ENCODE peak calls at places on chromosome 17, in seven cellular contexts. Z is transverse colon, P is GM23338, J is mucosa of descending colon, B is thoracic aorta, O is testis, T is chondrocyte. I is an unnamed sample.

GRCh38 chr17:75570034-75570676 is 17.4 kb upstream of the MYO15B start:
- DNase-seq in P (no peak), J (no peak), O (no peak), Z (no peak), B (no peak), T (no peak), I (no peak)

GRCh38 chr17:5619088-5619740 is 34.9 kb upstream of the NLRP1 start:
- DNase-seq in J (no peak), O (peak; percentile 68), P (no peak), B (no peak), Z (no peak), T (no peak), I (peak; percentile 28)

GRCh38 chr17:50397919-50398285 is 579 bp upstream of the LRRC59 start:
- DNase-seq in Z (no peak), J (no peak), B (no peak), T (no peak), P (peak; percentile 46), O (no peak), I (peak; percentile 11)

GRCh38 chr17:8463089-8463488 is 27.4 kb downstream of the NDEL1 start:
- DNase-seq in Z (no peak), J (no peak), P (no peak), B (no peak), T (no peak), O (no peak), I (no peak)

GRCh38 chr17:29565643-29566472 is 979 bp downstream of the ABHD15 start:
- DNase-seq in J (peak; percentile 69), T (peak; percentile 90), Z (peak; percentile 71), O (peak; percentile 26), P (peak; percentile 82), B (no peak), I (peak; percentile 62)

GRCh38 chr17:49696233-49696761 is 11.5 kb downstream of the SLC35B1 start:
- DNase-seq in O (no peak), Z (no peak), B (no peak), P (no peak), J (peak; percentile 30), T (no peak), I (peak; percentile 79)

GRCh38 chr17:30824002-30824355 is 513 bp downstream of the CRLF3 start:
- DNase-seq in T (no peak), Z (peak; percentile 43), P (no peak), O (no peak), J (peak; percentile 35), B (no peak), I (no peak)

GRCh38 chr17:57995076-57995956 is 7.3 kb upstream of the VEZF1 start:
- DNase-seq in J (peak; percentile 70), O (peak; percentile 68), T (no peak), P (peak; percentile 90), Z (peak; percentile 66), B (peak; percentile 9), I (peak; percentile 64)

GRCh38 chr17:17819111-17819510 is 17.7 kb downstream of the SREBF1 start:
- DNase-seq in J (peak; percentile 23), P (no peak), O (no peak), Z (no peak), T (no peak), B (no peak), I (no peak)

GRCh38 chr17:75849724-75850123 is 5.4 kb downstream of the WBP2 start:
- DNase-seq in Z (no peak), B (no peak), O (no peak), J (no peak), T (no peak), P (no peak), I (no peak)

GRCh38 chr17:51435171-51435552 is 174.8 kb downstream of the UTP18 start:
- DNase-seq in T (no peak), P (no peak), J (no peak), B (no peak), O (no peak), Z (no peak), I (no peak)

GRCh38 chr17:57604771-57605733 is 140.0 kb downstream of the CCDC182 start:
- DNase-seq in T (peak; percentile 66), B (no peak), O (peak; percentile 80), P (peak; percentile 27), J (peak; percentile 75), Z (peak; percentile 72), I (peak; percentile 66)

GRCh38 chr17:82228278-82228841 is 482 bp upstream of the SLC16A3 start:
- DNase-seq in Z (peak; percentile 80), J (peak; percentile 79), O (no peak), T (no peak), P (peak; percentile 72), B (no peak), I (peak; percentile 79)

GRCh38 chr17:58536541-58536940 is 22.1 kb upstream of the MTMR4 start:
- DNase-seq in Z (no peak), T (no peak), O (no peak), P (no peak), J (no peak), B (no peak), I (no peak)

GRCh38 chr17:6028294-6028693 is 41.9 kb upstream of the WSCD1 start:
- DNase-seq in B (no peak), Z (no peak), P (no peak), T (no peak), J (no peak), O (no peak), I (no peak)

GRCh38 chr17:9845306-9845705 is 19.6 kb downstream of the GLP2R start:
- DNase-seq in Z (no peak), P (no peak), T (no peak), B (no peak), O (no peak), J (no peak), I (no peak)

GRCh38 chr17:65857713-65858112 is 296.3 kb upstream of the AXIN2 start:
- DNase-seq in O (no peak), B (no peak), P (no peak), J (no peak), Z (no peak), T (no peak), I (no peak)

GRCh38 chr17:74827800-74828199 is 31.9 kb downstream of the GRIN2C start:
- DNase-seq in Z (no peak), O (no peak), T (no peak), J (no peak), B (no peak), P (no peak), I (no peak)

GRCh38 chr17:78421534-78422266 is 43.3 kb downstream of the PGS1 start:
- DNase-seq in Z (peak; percentile 84), O (peak; percentile 79), J (peak; percentile 83), B (peak; percentile 23), P (peak; percentile 91), T (no peak), I (peak; percentile 88)

GRCh38 chr17:31140127-31140526 is 45.4 kb downstream of the NF1 start:
- DNase-seq in Z (no peak), J (no peak), B (no peak), O (no peak), T (no peak), P (no peak), I (no peak)

GRCh38 chr17:17443173-17443572 is 33.6 kb upstream of the MED9 start:
- DNase-seq in O (no peak), J (no peak), P (no peak), B (no peak), Z (no peak), T (no peak), I (no peak)

GRCh38 chr17:40075216-40076100 is 12.7 kb downstream of the THRA start:
- DNase-seq in Z (peak; percentile 86), O (peak; percentile 78), T (no peak), P (peak; percentile 88), J (peak; percentile 89), B (peak; percentile 69), I (peak; percentile 72)

GRCh38 chr17:16911141-16911937 is 60.6 kb downstream of the TNFRSF13B start:
- DNase-seq in P (no peak), J (no peak), O (peak; percentile 23), B (no peak), Z (peak; percentile 6), T (peak; percentile 62), I (no peak)

GRCh38 chr17:1203111-1203966 is 23.6 kb upstream of the ABR start:
- DNase-seq in O (peak; percentile 80), B (no peak), P (peak; percentile 91), Z (peak; percentile 61), T (no peak), J (peak; percentile 65), I (peak; percentile 78)
- TF ChIP-seq CTCF in O (no peak), B (no peak), P (no peak), Z (no peak), T (peak; percentile 60), J (no peak), I (no peak)

GRCh38 chr17:41546819-41547218 is 18.7 kb upstream of the KRT19 start:
- DNase-seq in Z (no peak), O (no peak), P (no peak), T (no peak), J (no peak), B (no peak), I (no peak)

GRCh38 chr17:41549596-41550039 is 21.5 kb upstream of the KRT19 start:
- DNase-seq in T (no peak), B (no peak), J (peak; percentile 69), O (peak; percentile 58), P (no peak), Z (peak; percentile 78), I (no peak)

GRCh38 chr17:41547921-41548843 is 20.1 kb upstream of the KRT19 start:
- DNase-seq in B (peak; percentile 87), T (no peak), J (peak; percentile 59), Z (peak; percentile 68), P (no peak), O (peak; percentile 83), I (no peak)

GRCh38 chr17:41547378-41547841 is 19.3 kb upstream of the KRT19 start:
- DNase-seq in T (no peak), Z (no peak), O (peak; percentile 19), P (no peak), J (peak; percentile 34), B (no peak), I (no peak)

GRCh38 chr17:41548844-41549595 is 20.9 kb upstream of the KRT19 start:
- DNase-seq in P (peak; percentile 96), J (peak; percentile 95), B (peak; percentile 45), T (no peak), Z (peak; percentile 92), O (peak; percentile 92), I (peak; percentile 83)
- TF ChIP-seq CTCF in P (peak; percentile 90), J (peak; percentile 55), B (peak; percentile 83), T (peak; percentile 98), Z (peak; percentile 73), O (peak; percentile 92), I (peak; percentile 97)

GRCh38 chr17:4393806-4394205 is 27.3 kb upstream of the UBE2G1 start:
- DNase-seq in J (no peak), O (no peak), T (no peak), B (no peak), Z (no peak), P (no peak), I (no peak)
- TF ChIP-seq CTCF in J (no peak), O (no peak), T (no peak), B (no peak), Z (no peak), P (no peak), I (no peak)

DNA sequence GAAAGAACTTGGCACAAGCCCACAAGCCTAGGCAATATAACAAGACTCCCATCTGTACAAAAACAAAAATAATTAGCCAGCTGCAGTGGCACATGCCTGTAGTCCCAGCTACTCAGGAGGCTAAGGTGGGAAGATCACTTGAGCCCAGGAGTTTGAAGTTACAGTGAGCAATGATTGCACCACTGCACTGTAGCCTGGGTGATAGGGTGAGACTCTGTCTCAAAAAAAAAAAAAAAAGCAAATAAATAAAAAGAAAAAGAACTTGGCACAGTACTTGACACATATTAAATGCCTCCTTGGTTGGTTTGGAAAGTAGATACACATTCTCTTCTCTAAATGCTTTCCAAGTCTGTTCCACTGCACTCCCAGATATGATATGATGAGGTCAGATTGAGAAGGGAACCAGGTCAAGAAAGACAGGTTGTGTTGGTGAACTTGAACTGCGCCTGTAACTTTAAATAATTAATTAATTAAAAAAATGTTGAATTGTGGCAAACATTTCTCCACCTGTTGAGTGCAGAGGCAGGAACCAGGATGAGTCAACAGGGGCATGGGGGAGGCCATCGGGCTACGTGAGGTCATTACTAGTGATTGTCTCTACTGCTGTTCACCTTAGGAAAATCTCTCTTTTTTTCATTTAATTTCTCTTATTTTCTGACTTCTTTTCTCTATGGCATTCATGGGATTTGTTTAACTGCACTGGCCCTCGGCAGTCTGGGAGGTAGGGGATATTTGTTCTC is 25.9 kb upstream of the EFCAB13 start:
- DNase-seq in J (no peak), B (no peak), Z (no peak), O (no peak), P (no peak), T (no peak), I (no peak)
- TF ChIP-seq CTCF in J (no peak), B (no peak), Z (no peak), O (no peak), P (no peak), T (no peak), I (no peak)

I was measured in GM10248.